ENCODE peak calls at places on chromosome 14, in six cellular contexts. P, W, H, O, J and L are unnamed samples.

GRCh38 chr14:50943261-50943942 is 881 bp downstream of the PYGL start:
- DNase-seq in P (peak), W (no peak), H (peak), O (peak), J (peak), L (no peak)

GRCh38 chr14:88799522-88799921 is 6.8 kb upstream of the EML5 start:
- DNase-seq in P (no peak), W (no peak), H (no peak), O (no peak), J (no peak), L (no peak)

GRCh38 chr14:99806040-99806439 is 12.8 kb downstream of the EML1 start:
- DNase-seq in P (no peak), W (no peak), H (no peak), O (no peak), J (no peak), L (no peak)

GRCh38 chr14:80213602-80214001 is 2.3 kb upstream of the DIO2 start:
- DNase-seq in P (no peak), W (no peak), H (peak), O (peak), J (peak), L (peak)

GRCh38 chr14:105492966-105493871 is 2.2 kb downstream of the TEDC1 start:
- DNase-seq in P (no peak), W (no peak), H (no peak), O (no peak), J (no peak), L (no peak)

GRCh38 chr14:62654641-62655040 is 390.6 kb downstream of the KCNH5 start:
- DNase-seq in P (no peak), W (no peak), H (peak), O (no peak), J (peak), L (no peak)

GRCh38 chr14:31337331-31337730 is 83.0 kb downstream of the HEATR5A start:
- DNase-seq in P (no peak), W (no peak), H (no peak), O (no peak), J (no peak), L (no peak)

GRCh38 chr14:71666579-71667145 is 265.6 kb upstream of the RGS6 start:
- DNase-seq in P (no peak), W (no peak), H (no peak), O (no peak), J (no peak), L (no peak)

GRCh38 chr14:69886843-69887242 is 7.6 kb downstream of the SMOC1 start:
- DNase-seq in P (no peak), W (no peak), H (peak), O (no peak), J (peak), L (no peak)

GRCh38 chr14:74913986-74914573 is 9.0 kb downstream of the RPS6KL1 start:
- DNase-seq in P (peak), W (no peak), H (peak), O (peak), J (peak), L (peak)

GRCh38 chr14:68042591-68043210 is 223.1 kb downstream of the RAD51B start:
- DNase-seq in P (no peak), W (no peak), H (no peak), O (no peak), J (no peak), L (no peak)

GRCh38 chr14:103899833-103900232 is 28.4 kb upstream of the TDRD9 start:
- DNase-seq in P (no peak), W (no peak), H (no peak), O (no peak), J (no peak), L (no peak)

GRCh38 chr14:105080161-105080560 is 14.9 kb upstream of the GPR132 start:
- DNase-seq in P (no peak), W (no peak), H (no peak), O (no peak), J (no peak), L (no peak)

GRCh38 chr14:29529418-29529817 is 398.2 kb downstream of the PRKD1 start:
- DNase-seq in P (no peak), W (no peak), H (peak), O (peak), J (peak), L (no peak)

GRCh38 chr14:50381008-50381407 is 15.7 kb downstream of the CDKL1 start:
- DNase-seq in P (no peak), W (no peak), H (no peak), O (no peak), J (no peak), L (no peak)

GRCh38 chr14:93759781-93760307 is 28.4 kb downstream of the PRIMA1 start:
- DNase-seq in P (peak), W (no peak), H (no peak), O (no peak), J (no peak), L (no peak)

GRCh38 chr14:39430762-39431415 is 1.3 kb downstream of the FBXO33 start:
- DNase-seq in P (no peak), W (no peak), H (peak), O (no peak), J (peak), L (peak)

GRCh38 chr14:23704890-23705289 is 68.7 kb downstream of the DHRS2 start:
- DNase-seq in P (no peak), W (no peak), H (no peak), O (no peak), J (no peak), L (no peak)

GRCh38 chr14:90491221-90491867 is 94.5 kb downstream of the CALM1 start:
- DNase-seq in P (peak), W (no peak), H (peak), O (no peak), J (peak), L (peak)

GRCh38 chr14:57847096-57847495 is 18.8 kb downstream of the SLC35F4 start:
- DNase-seq in P (no peak), W (no peak), H (peak), O (no peak), J (no peak), L (no peak)

GRCh38 chr14:76876076-76876475 is 49.9 kb downstream of the LRRC74A start:
- DNase-seq in P (peak), W (no peak), H (peak), O (peak), J (peak), L (peak)

GRCh38 chr14:70188292-70188607 is 501 bp downstream of the SLC8A3 start:
- DNase-seq in P (no peak), W (no peak), H (no peak), O (no peak), J (no peak), L (no peak)

GRCh38 chr14:101121399-101122113 is 218.0 kb upstream of the RTL1 start:
- DNase-seq in P (no peak), W (peak), H (no peak), O (no peak), J (no peak), L (no peak)

GRCh38 chr14:50335389-50335788 is 23.3 kb downstream of the DMAC2L start:
- DNase-seq in P (peak), W (peak), H (peak), O (peak), J (peak), L (peak)

GRCh38 chr14:92519246-92520101 is 5.9 kb downstream of the RIN3 start:
- DNase-seq in P (no peak), W (no peak), H (no peak), O (no peak), J (no peak), L (no peak)

GRCh38 chr14:50946234-50946935 is 2.1 kb upstream of the PYGL start:
- DNase-seq in P (no peak), W (no peak), H (no peak), O (no peak), J (no peak), L (no peak)

GRCh38 chr14:94403312-94403711 is 14.9 kb upstream of the SERPINA1 start:
- DNase-seq in P (no peak), W (no peak), H (no peak), O (no peak), J (no peak), L (no peak)

DNA sequence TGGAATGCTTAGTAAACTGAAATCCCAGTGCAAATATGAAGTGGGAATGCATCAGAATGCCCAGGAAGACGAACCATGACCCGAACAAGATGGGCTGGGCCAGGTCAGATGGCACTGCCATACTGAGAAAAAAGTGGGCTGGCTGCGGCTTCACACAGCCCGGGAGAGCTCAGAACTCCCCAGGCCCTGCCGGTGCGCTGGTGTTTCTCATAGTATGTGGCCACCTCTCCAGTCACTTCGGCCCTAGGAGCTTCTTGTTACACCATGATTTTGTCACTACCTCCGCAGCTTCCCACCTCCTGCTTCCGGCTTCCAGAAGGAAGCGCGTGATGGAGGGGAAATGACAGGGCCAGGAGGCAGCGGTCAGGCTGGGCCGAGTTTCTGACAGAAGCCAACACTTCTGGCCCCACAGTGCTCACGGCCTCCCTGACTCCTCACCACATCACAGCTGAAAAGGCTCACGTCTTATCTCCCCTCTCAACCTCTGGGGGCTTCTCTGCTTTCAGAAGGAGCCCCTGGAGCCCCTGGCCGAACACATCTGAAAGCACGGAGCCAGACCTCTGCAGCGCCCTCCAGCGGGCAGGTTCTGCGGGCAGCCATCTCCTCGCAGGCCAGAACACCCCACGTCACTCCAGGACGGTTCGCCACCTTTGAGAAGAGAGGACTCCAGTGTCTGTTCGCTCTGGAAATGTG is 30.7 kb downstream of the DAD1 start:
- DNase-seq in P (no peak), W (no peak), H (no peak), O (peak), J (no peak), L (no peak)
- TF ChIP-seq CTCF in P (no peak), W (no peak), H (peak), O (no peak), J (peak), L (no peak)

GRCh38 chr14:56217380-56218045 is 99.3 kb downstream of the PELI2 start:
- DNase-seq in P (no peak), W (no peak), H (peak), O (no peak), J (no peak), L (no peak)

GRCh38 chr14:56224691-56225681 is 106.8 kb downstream of the PELI2 start:
- DNase-seq in P (no peak), W (peak), H (no peak), O (no peak), J (no peak), L (no peak)

GRCh38 chr14:56224179-56224578 is 106.0 kb downstream of the PELI2 start:
- DNase-seq in P (no peak), W (no peak), H (no peak), O (no peak), J (no peak), L (no peak)

GRCh38 chr14:56219666-56220413 is 101.6 kb downstream of the PELI2 start:
- DNase-seq in P (no peak), W (no peak), H (peak), O (no peak), J (no peak), L (no peak)

GRCh38 chr14:56221392-56222128 is 103.3 kb downstream of the PELI2 start:
- DNase-seq in P (no peak), W (no peak), H (no peak), O (no peak), J (no peak), L (no peak)
- TF ChIP-seq CTCF in P (no peak), W (no peak), H (no peak), O (no peak), J (no peak), L (no peak)

GRCh38 chr14:59190372-59190771 is 1.9 kb downstream of the DAAM1 start:
- DNase-seq in P (no peak), W (no peak), H (no peak), O (no peak), J (no peak), L (peak)
- TF ChIP-seq CTCF in P (no peak), W (peak), H (peak), O (no peak), J (peak), L (peak)

GRCh38 chr14:48536318-48536717 is 860.9 kb upstream of the MDGA2 start:
- DNase-seq in P (no peak), W (no peak), H (no peak), O (peak), J (no peak), L (no peak)
- TF ChIP-seq CTCF in P (no peak), W (no peak), H (no peak), O (no peak), J (no peak), L (no peak)